ENCODE peak calls at places on chromosomes 2 and 18, in five cellular contexts. I is PC-3, R is ascending aorta, A is adrenal gland, J is body of pancreas. H is an unnamed sample. For H3K9me3, the result is how much of the 10 kb centered on the place peaks cover.

GRCh38 chr2:27559228-27559627 is 23.6 kb upstream of the ZNF512 start:
- DNase-seq in J (no peak), I (no peak), R (no peak), A (no peak), H (no peak)

GRCh38 chr2:68925298-68925885 is 27.3 kb downstream of the GKN2 start:
- DNase-seq in A (peak), R (no peak), J (peak), I (peak), H (no peak)

GRCh38 chr2:217110550-217110949 is 250.7 kb upstream of the TNP1 start:
- DNase-seq in R (no peak), J (no peak), I (no peak), A (no peak), H (no peak)

GRCh38 chr2:15899751-15900493 is 40.4 kb upstream of the MYCN start:
- DNase-seq in R (no peak), A (peak), I (no peak), J (no peak), H (no peak)

GRCh38 chr2:182248362-182248761 is 178.5 kb downstream of the PDE1A start:
- DNase-seq in I (no peak), R (no peak), J (no peak), A (no peak), H (peak)

GRCh38 chr2:2324565-2325101 is 6.4 kb downstream of the MYT1L start:
- DNase-seq in A (peak), J (no peak), R (no peak), I (no peak), H (no peak)

GRCh38 chr2:72999729-73000725 is 71.5 kb downstream of the SFXN5 start:
- DNase-seq in R (no peak), I (peak), A (peak), J (no peak), H (no peak)

GRCh38 chr2:223000872-223001825 is 50.8 kb upstream of the KCNE4 start:
- DNase-seq in J (no peak), R (no peak), I (no peak), A (no peak), H (no peak)

GRCh38 chr2:219612605-219613286 is 14.7 kb upstream of the SLC4A3 start:
- DNase-seq in A (no peak), J (no peak), R (no peak), I (no peak), H (no peak)

GRCh38 chr2:71614976-71615768 is 161.8 kb downstream of the DYSF start:
- DNase-seq in J (peak), R (peak), A (peak), I (no peak), H (peak)

GRCh38 chr2:161983896-161984295 is 90.1 kb downstream of the DPP4 start:
- DNase-seq in A (no peak), J (no peak), R (no peak), I (peak), H (no peak)

GRCh38 chr2:202034249-202035088 is 814 bp downstream of the FZD7 start:
- DNase-seq in I (peak), R (peak), J (peak), A (no peak), H (peak)

GRCh38 chr2:59936031-59936430 is 617.4 kb downstream of the BCL11A start:
- DNase-seq in A (no peak), R (no peak), I (no peak), J (no peak), H (no peak)

GRCh38 chr2:55620123-55620779 is 2.8 kb upstream of the PPP4R3B start:
- DNase-seq in R (no peak), I (peak), J (no peak), A (no peak), H (no peak)

GRCh38 chr2:209049608-209050007 is 374.2 kb upstream of the MAP2 start:
- DNase-seq in R (no peak), J (no peak), A (no peak), I (no peak), H (no peak)

GRCh38 chr18:67513285-67513684 is 3.2 kb downstream of the DSEL start:
- DNase-seq in R (no peak), I (peak), J (no peak), A (no peak), H (no peak)

GRCh38 chr18:56139372-56139771 is 499.0 kb downstream of the TXNL1 start:
- DNase-seq in R (no peak), A (no peak), I (no peak), J (no peak), H (no peak)

GRCh38 chr2:173184031-173185004 is 108.7 kb downstream of the MAP3K20 start:
- DNase-seq in J (no peak), I (peak), A (peak), R (peak), H (no peak)

DNA sequence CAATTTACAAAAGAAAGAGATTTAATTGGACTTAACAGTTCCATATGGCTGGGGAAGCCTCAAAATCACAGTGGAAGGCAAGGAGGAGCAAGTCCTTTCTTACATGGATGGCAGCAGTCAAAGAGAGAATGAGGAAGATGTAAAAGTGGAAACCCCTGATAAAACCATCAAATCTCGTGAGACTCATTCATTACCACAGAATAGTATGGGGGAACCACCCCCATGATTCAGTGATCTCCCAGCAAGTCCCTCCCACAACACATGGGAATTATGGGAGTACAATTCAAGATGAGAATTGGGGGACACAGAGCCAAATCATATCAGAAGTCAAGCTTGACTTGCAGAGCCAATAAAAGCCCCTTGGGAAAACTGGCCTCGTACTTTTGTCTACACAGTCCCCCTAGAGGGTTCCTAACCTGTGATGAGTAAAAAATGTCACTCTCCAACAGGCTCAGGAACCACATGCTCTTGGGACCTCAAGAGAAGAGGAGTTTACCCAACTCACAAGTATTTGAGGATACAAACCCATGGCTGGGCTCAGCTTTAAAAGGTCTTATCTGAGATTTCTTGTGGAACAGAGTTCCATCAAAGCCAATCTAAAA is 11.2 kb upstream of the INPP4A start:
- DNase-seq in R (no peak), I (no peak), J (no peak), A (no peak), H (no peak)
- H3K9me3 ChIP-seq in R (under half), I (under half), J (under half), A (under half), H (under half)

GRCh38 chr2:74440378-74441110 is 1.2 kb downstream of the RTKN start:
- DNase-seq in I (peak), A (peak), R (peak), J (peak), H (peak)
- TF ChIP-seq CTCF in I (peak), A (peak), R (peak), J (peak), H (peak)

GRCh38 chr2:236969767-236970655 is 115.7 kb upstream of the COPS8 start:
- DNase-seq in R (peak), I (peak), J (no peak), A (no peak), H (no peak)
- H3K27ac ChIP-seq in R (no peak), I (no peak), J (no peak), A (no peak), H (no peak)

GRCh38 chr18:36058674-36059073 is 8.7 kb downstream of the RPRD1A start:
- DNase-seq in A (no peak), R (no peak), I (no peak), J (no peak), H (no peak)
- H3K9me3 ChIP-seq in A (under half), R (under half), I (under half), J (under half), H (under half)

GRCh38 chr2:49490710-49491109 is 336.4 kb upstream of the FSHR start:
- DNase-seq in I (peak), A (no peak), R (no peak), J (peak), H (peak)
- TF ChIP-seq CTCF in I (peak), A (no peak), R (no peak), J (peak), H (peak)

DNA sequence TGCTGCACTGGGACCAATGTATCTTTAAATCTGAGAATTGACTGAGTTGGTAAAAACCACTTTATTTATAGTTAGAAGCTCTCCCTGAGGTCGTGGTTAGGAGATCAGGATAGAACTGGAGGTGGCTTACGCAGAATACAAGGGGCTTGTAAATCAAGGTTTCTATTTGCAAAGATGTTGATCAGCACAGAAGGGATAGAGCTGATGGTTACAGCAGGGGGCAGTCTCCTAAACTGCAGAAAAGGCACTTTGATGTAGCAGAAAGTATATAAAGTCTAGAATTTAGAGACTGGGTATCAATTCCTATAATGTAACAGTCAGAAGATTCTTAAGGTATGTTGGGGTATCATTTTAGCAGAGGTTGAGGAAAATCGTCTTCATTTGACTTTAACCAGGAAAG is 25.2 kb upstream of the ACVR1 start:
- DNase-seq in J (no peak), R (no peak), A (no peak), I (no peak), H (no peak)
- H3K27ac ChIP-seq in J (no peak), R (no peak), A (no peak), I (no peak), H (no peak)

GRCh38 chr2:62217980-62218379 is 22.1 kb downstream of the B3GNT2 start:
- DNase-seq in R (peak), I (no peak), A (no peak), J (no peak), H (no peak)
- H3K9me3 ChIP-seq in R (under half), I (under half), A (under half), J (under half), H (under half)

DNA sequence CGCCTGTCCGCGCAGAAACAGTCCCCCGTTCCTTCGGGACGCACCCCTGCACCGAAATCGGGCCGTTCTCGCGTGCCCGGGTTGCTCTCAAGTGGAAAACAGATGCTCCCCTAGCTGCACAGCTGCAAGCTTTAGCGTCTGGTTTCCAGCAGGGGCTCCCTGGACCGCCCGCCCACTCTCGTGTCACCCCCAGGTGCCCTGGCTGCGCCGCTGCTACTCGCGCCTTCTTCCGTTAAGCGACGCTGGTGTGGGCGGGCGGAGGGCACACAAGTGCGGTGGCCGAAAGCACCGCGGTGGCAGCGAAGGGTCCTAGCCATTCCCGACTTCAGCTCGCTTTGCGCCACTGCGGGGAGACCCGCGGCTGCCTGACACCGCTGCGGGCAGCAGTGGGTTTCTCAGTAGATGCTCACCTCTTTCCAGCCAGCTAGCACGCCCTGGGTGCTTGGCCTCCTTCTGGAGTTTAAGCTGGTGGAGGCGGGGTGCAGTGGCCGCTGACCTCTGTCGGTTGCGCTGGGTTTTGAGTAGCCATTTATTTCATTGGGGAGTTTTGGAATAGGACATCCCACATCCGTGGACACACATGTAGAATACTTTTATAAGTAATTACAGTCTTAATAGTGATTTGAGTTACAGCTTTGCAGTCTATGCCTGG is 806 bp downstream of the ZNF407 start:
- DNase-seq in A (peak), R (peak), I (peak), J (peak), H (peak)
- TF ChIP-seq CTCF in A (no peak), R (no peak), I (no peak), J (no peak), H (peak)